ENCODE peak calls at places on chromosomes 2 and 18, in ten cellular contexts. H is psoas muscle; W is ELF-1; E is NCI-H774; V is HFF-Myc; C is endothelial cell; G is mammary epithelial cell; R is CD8-positive, alpha-beta memory T cell; D is H54; N is COR-L47. K is an unnamed sample.

GRCh38 chr2:79713131-79713785 is 200.4 kb downstream of the CTNNA2 start:
- DNase-seq in G (no peak), E (no peak), W (no peak), R (no peak), N (no peak), H (no peak), C (no peak), D (peak), V (no peak), K (no peak)

GRCh38 chr2:10253596-10254372 is 48.9 kb upstream of the HPCAL1 start:
- DNase-seq in D (no peak), H (no peak), E (no peak), N (no peak), V (no peak), R (no peak), W (peak), C (no peak), G (no peak), K (no peak)

GRCh38 chr2:7044253-7045250 is 127.3 kb downstream of the RNF144A start:
- DNase-seq in N (no peak), C (peak), H (peak), G (peak), V (peak), D (peak), W (peak), E (no peak), R (peak), K (peak)

GRCh38 chr2:43052204-43052943 is 174.0 kb downstream of the ZFP36L2 start:
- DNase-seq in W (no peak), C (no peak), H (no peak), N (no peak), R (no peak), V (no peak), G (peak), D (no peak), E (no peak), K (no peak)

GRCh38 chr2:23320058-23320457 is 64.9 kb upstream of the KLHL29 start:
- DNase-seq in E (no peak), R (no peak), D (no peak), V (no peak), N (no peak), C (peak), H (no peak), G (no peak), W (no peak), K (no peak)

GRCh38 chr18:15198116-15198389 is 450.1 kb downstream of the ANKRD30B start:
- DNase-seq in H (no peak), C (no peak), R (no peak), W (no peak), E (no peak), N (no peak), G (no peak), V (no peak), D (no peak), K (no peak)

GRCh38 chr2:74835831-74836674 is 2.1 kb downstream of the HK2 start:
- DNase-seq in G (peak), R (peak), W (peak), E (peak), V (no peak), H (no peak), D (no peak), C (no peak), N (peak), K (no peak)

GRCh38 chr18:79867666-79868065 is 69.9 kb downstream of the KCNG2 start:
- DNase-seq in D (no peak), H (no peak), N (no peak), C (no peak), W (no peak), V (no peak), G (no peak), R (no peak), E (no peak), K (no peak)

GRCh38 chr2:29742641-29743040 is 178.7 kb downstream of the ALK start:
- DNase-seq in W (no peak), E (no peak), V (no peak), H (no peak), C (no peak), G (no peak), N (no peak), R (no peak), D (no peak), K (no peak)

GRCh38 chr18:27135504-27136207 is 49.5 kb downstream of the CHST9 start:
- DNase-seq in H (no peak), W (no peak), G (no peak), N (no peak), C (no peak), V (no peak), E (no peak), R (no peak), D (no peak), K (no peak)

GRCh38 chr2:234565201-234565600 is 68.3 kb upstream of the ARL4C start:
- DNase-seq in G (no peak), V (no peak), R (no peak), C (no peak), E (no peak), N (no peak), H (no peak), W (no peak), D (no peak), K (no peak)

GRCh38 chr2:29245742-29246387 is 130.7 kb downstream of the CLIP4 start:
- DNase-seq in D (no peak), V (no peak), C (no peak), W (no peak), G (no peak), H (no peak), R (no peak), E (no peak), N (no peak), K (no peak)